ENCODE peak calls at places on chromosomes 5 and 9, in five cellular contexts. K, S, P, U and B are unnamed samples.

GRCh38 chr9:108417726-108418125 is 438.1 kb downstream of the ACTL7B start:
- DNase-seq in K (no peak), S (peak), P (no peak), U (no peak), B (no peak)

GRCh38 chr9:27645166-27645840 is 72.0 kb upstream of the C9orf72 start:
- DNase-seq in K (no peak), S (no peak), P (no peak), U (peak), B (peak)

GRCh38 chr5:7047862-7048261 is 334.6 kb downstream of the TENT4A start:
- DNase-seq in K (no peak), S (no peak), P (no peak), U (no peak), B (peak)

GRCh38 chr9:92534199-92535159 is 1.3 kb downstream of the ECM2 start:
- DNase-seq in K (no peak), S (peak), P (no peak), U (peak), B (no peak)

GRCh38 chr5:5373351-5374033 is 49.0 kb upstream of the ICE1 start:
- DNase-seq in K (no peak), S (peak), P (no peak), U (no peak), B (no peak)

GRCh38 chr5:52502591-52502990 is 285.1 kb upstream of the ITGA1 start:
- DNase-seq in K (no peak), S (no peak), P (no peak), U (peak), B (no peak)

GRCh38 chr9:19998823-19999455 is 210.1 kb upstream of the SLC24A2 start:
- DNase-seq in K (no peak), S (peak), P (no peak), U (no peak), B (no peak)

GRCh38 chr9:16871358-16872151 is 1.1 kb upstream of the BNC2 start:
- DNase-seq in K (no peak), S (peak), P (peak), U (peak), B (peak)

GRCh38 chr5:12292610-12293204 is 388.5 kb upstream of the CTNND2 start:
- DNase-seq in K (no peak), S (peak), P (no peak), U (peak), B (no peak)

GRCh38 chr5:443239-444151 is 519 bp downstream of the EXOC3 start:
- DNase-seq in K (peak), S (no peak), P (peak), U (no peak), B (peak)

GRCh38 chr9:69453746-69454145 is 128.7 kb downstream of the ENTREP1 start:
- DNase-seq in K (no peak), S (no peak), P (no peak), U (no peak), B (no peak)

GRCh38 chr9:111752455-111752854 is 42.3 kb downstream of the SHOC1 start:
- DNase-seq in K (no peak), S (peak), P (no peak), U (no peak), B (no peak)

GRCh38 chr5:82319977-82320376 is 41.8 kb upstream of the RPS23 start:
- DNase-seq in K (no peak), S (no peak), P (no peak), U (no peak), B (no peak)

GRCh38 chr9:127181595-127182190 is 59.3 kb upstream of the ANGPTL2 start:
- DNase-seq in K (no peak), S (no peak), P (peak), U (no peak), B (no peak)

GRCh38 chr9:4553951-4554381 is 63.7 kb downstream of the SLC1A1 start:
- DNase-seq in K (no peak), S (peak), P (no peak), U (no peak), B (no peak)

GRCh38 chr5:73565166-73565968 is at the start of the genes ANKRA2 and UTP15:
- DNase-seq in K (peak), S (peak), P (peak), U (peak), B (peak)

GRCh38 chr5:179382486-179382885 is 37.2 kb upstream of the ADAMTS2 start:
- DNase-seq in K (no peak), S (no peak), P (peak), U (no peak), B (no peak)

GRCh38 chr5:55638455-55638854 is 73.7 kb downstream of the SLC38A9 start:
- DNase-seq in K (no peak), S (peak), P (no peak), U (no peak), B (no peak)

GRCh38 chr9:84617415-84617814 is 52.1 kb upstream of the NTRK2 start:
- DNase-seq in K (no peak), S (no peak), P (no peak), U (no peak), B (no peak)

GRCh38 chr5:67195406-67196275 is 958 bp downstream of the CD180 start:
- DNase-seq in K (no peak), S (no peak), P (no peak), U (no peak), B (no peak)
- H3K4me3 ChIP-seq in K (no peak), S (no peak), P (no peak), U (no peak), B (no peak)

DNA sequence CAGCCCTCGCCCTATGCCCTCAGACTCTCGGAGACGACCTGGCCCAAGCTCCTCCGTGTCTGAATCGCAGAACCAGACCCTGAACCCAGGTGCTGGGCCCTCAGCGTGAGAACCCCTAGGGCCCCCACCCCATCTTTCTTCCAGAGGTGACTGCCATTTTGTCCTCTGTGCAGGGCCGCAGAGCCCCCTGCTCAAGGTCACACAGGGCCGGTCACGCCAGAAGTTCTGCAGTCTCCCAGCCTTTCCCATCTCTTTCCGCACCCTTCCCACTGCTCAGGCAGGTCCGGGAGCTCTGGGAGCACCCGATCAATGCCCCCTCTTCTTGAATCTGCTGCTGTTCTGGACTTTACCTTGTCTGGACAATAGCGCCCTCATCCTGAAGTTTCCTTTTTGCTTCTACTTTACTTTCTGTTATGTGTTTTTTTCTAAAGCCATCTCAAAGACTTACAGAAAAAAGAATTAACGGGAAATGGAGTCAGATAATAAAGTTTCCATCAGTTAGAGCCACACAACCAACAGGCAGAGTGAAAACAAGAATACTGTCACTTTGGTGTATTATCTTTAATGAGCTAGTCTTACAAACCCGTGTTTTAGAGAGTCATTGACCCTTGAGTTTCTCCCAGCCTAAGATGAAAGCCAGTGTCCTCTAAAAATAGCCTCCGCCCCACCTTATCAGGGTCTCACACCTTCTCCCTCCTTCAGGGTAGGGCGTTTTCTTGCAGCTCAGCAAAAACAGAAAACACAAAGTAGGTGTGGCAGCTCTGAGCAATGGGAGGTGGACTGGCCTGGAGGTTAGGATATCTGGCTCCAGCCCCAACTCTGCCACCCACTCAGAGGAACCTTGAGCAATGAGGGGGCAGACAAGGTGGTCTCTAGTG is 1.8 kb downstream of the TMOD1 start:
- DNase-seq in K (no peak), S (no peak), P (no peak), U (no peak), B (no peak)
- H3K4me3 ChIP-seq in K (no peak), S (no peak), P (no peak), U (peak), B (peak)

DNA sequence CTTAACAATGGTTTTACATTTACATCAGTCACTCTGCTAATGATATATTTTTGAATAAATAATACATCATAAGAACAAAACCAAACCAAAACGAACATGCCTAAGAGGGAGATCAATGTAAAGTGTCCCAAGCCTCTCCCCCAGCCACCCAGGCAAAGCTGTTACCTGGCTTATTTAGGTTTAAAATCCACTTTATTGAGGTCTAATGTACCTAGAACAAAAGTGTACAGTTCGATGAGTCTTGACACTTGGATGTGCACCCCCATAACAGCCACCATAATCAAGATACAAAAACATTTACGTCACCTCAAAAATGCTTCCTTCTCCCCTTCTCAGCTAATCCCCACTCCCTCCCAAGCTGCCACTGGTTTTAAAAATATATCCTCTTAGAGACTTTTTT is 8.2 kb upstream of the NKX2-5 start:
- DNase-seq in K (no peak), S (no peak), P (no peak), U (no peak), B (no peak)
- H3K4me3 ChIP-seq in K (no peak), S (no peak), P (no peak), U (no peak), B (no peak)

GRCh38 chr5:134043793-134044525 is 39.2 kb upstream of the VDAC1 start:
- DNase-seq in K (no peak), S (no peak), P (no peak), U (no peak), B (no peak)

GRCh38 chr5:134037160-134037559 is 32.4 kb upstream of the VDAC1 start:
- DNase-seq in K (no peak), S (no peak), P (no peak), U (no peak), B (no peak)

GRCh38 chr5:134038143-134038542 is 33.4 kb upstream of the VDAC1 start:
- DNase-seq in K (no peak), S (no peak), P (no peak), U (no peak), B (no peak)

GRCh38 chr5:134046330-134046729 is 41.6 kb upstream of the VDAC1 start:
- DNase-seq in K (no peak), S (no peak), P (no peak), U (no peak), B (no peak)

DNA sequence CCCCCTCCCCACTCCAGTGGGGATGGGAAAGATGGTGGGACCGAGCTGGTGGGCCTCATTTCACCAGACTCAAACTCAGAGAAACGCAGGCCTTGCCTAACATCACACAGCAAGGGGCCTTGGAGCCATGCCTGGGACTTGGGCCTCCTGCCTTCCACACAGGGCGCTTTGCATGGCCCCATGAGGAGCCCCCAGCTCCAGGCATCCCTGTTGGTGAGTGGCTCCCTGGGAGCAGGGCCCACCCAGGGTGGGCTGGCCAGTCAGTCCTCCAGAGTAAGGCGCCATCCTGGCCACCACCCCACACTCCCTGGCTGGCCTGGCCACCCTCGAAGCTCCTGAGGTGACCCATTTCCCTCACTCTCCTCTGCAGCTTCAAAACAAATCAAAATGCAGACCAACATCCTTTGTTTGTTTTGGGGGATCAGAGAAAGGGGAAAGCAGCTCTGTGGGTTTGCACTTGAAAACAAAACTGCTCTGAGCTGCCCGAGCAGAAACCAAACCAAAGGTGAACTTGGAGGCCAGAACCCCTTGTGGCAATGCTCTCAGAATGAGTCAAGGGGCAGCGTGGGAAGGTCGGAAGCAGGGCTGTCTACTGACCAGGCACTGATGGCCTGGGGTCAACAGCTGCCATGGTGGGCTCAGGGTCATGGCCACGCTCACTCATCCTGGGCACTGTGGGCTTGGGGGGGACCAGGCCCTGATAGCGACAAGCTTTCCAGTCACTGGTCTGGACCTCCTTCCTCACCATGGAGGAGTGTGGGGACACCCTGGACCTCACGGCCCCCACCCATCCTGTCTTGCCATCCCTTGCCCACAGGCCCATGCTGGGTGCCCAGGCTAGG is 37.0 kb upstream of the VDAC1 start:
- DNase-seq in K (no peak), S (peak), P (peak), U (no peak), B (no peak)
- H3K4me3 ChIP-seq in K (no peak), S (no peak), P (no peak), U (no peak), B (no peak)

GRCh38 chr9:137454506-137455360 is 4.4 kb downstream of the NSMF start:
- DNase-seq in K (no peak), S (peak), P (peak), U (peak), B (peak)
- H3K4me3 ChIP-seq in K (no peak), S (peak), P (no peak), U (peak), B (peak)

GRCh38 chr5:110846621-110847020 is 107.8 kb downstream of the SLC25A46 start:
- DNase-seq in K (no peak), S (no peak), P (no peak), U (no peak), B (no peak)
- H3K4me3 ChIP-seq in K (no peak), S (no peak), P (no peak), U (no peak), B (no peak)

DNA sequence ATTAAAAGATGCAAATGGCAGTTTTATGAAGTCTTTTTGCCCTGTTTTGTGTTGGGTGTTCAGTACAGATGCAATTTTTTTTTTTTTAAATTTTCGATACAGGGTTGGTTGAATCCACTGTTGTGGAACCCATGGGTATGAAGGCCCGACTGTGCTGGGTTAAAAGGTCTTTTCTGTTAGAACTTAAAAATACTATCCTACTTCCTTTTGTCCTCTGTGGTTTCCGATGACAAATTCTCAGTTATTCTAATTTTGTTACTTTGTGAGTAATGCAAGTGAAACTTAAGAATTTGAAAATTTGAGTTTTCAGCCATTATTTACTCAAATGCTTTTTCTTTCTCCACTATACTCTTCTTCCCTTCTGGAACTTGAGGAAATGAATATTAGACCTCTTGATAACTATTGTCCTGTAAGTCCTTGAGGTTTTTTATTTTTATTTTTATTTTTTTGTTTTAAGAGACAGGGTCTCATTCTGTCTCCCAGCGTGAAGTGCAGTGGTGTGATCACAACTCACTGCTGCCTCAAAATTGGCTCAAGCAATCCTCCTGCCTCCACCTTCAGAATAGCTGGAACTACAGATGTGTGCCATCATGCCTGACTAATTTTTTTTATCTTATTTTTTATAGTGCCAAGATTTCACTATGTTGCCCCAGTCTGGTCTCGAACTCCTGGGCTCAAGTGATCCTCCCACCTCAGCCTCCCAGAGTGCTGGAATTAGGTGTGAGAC is 67.5 kb downstream of the ZCCHC7 start:
- DNase-seq in K (no peak), S (peak), P (no peak), U (no peak), B (no peak)
- H3K4me3 ChIP-seq in K (no peak), S (no peak), P (no peak), U (no peak), B (no peak)

GRCh38 chr5:84383816-84384603 is 670 bp downstream of the EDIL3 start:
- DNase-seq in K (no peak), S (peak), P (peak), U (peak), B (peak)

GRCh38 chr5:84383296-84383815 is 1.3 kb downstream of the EDIL3 start:
- DNase-seq in K (no peak), S (no peak), P (no peak), U (no peak), B (peak)

GRCh38 chr5:84382363-84383295 is 2.1 kb downstream of the EDIL3 start:
- DNase-seq in K (no peak), S (peak), P (peak), U (peak), B (peak)

GRCh38 chr5:84385705-84386104 is 1.0 kb upstream of the EDIL3 start:
- DNase-seq in K (no peak), S (no peak), P (no peak), U (no peak), B (no peak)

DNA sequence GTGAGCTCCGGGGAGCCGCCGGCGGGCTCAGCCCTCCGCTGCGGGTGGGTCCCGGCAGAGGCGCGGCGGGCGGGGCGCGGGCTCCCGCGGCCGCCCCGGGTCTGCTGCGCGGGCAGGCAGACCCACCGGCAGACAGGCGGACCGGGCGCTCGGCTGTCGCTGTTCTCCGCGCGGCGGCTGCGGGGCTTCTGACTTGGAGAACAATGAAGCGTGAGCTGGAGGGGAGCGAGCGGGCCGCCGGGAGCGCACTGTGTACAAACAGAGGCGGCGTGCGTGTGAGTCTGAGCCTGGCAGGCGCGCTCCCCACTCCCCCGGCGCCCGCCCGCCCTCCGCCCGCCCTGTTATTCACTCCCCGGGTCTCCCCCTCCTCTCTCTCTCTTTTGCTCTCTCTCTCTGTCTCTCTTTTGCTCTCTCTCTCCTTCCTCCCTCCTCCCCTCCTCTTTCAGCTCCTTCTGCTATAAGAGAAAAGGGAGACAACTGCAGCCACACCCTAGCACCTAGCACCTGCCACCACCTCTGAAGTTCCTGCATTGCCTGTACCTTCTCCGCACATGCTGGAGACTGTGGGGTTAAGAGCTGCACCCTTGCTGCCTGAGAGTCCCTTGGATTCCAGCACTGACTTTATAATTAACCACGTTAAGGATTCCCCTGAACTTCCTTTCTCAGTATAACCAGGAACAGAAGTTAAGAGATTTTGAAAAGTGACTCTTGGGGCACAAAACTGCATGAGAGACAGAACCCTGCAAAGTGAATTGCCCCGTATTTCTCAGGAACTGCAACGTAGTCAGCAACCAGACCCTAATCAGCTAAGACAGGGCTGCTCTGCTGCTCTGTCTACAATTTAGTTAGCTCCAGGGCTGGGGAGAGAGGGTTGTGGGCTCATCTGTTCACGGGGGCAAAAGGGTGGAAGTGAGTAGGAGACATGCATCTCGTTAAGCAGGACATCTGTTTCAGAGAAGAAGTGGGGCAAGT is at the start of gene EDIL3:
- DNase-seq in K (no peak), S (peak), P (peak), U (peak), B (peak)
- H3K4me3 ChIP-seq in K (no peak), S (peak), P (peak), U (peak), B (peak)

GRCh38 chr9:128412120-128412790 is 8.4 kb upstream of the CERCAM start:
- DNase-seq in K (peak), S (peak), P (peak), U (peak), B (peak)
- H3K4me3 ChIP-seq in K (no peak), S (no peak), P (no peak), U (no peak), B (no peak)